ENCODE peak calls at places on chromosomes 2 and 18, in four cellular contexts. One of them, this sample, is unnamed.
A peak's percentile ranks its signal among the peaks of the same experiment; 100 is the strongest.

GRCh38 chr2:219073413-219074129 is 12.8 kb upstream of the IHH start:
- DNase-seq in esophagus muscularis mucosa: no peak
- DNase-seq in GM12865: peak; percentile 68
- DNase-seq in tibial artery: no peak
- DNase-seq in this sample: peak; percentile 70

GRCh38 chr2:233118601-233119000 is 58.5 kb downstream of the INPP5D start:
- DNase-seq in esophagus muscularis mucosa: no peak
- DNase-seq in GM12865: no peak
- DNase-seq in tibial artery: peak; percentile 48
- DNase-seq in this sample: no peak

GRCh38 chr2:84389794-84390193 is 69.3 kb downstream of the SUCLG1 start:
- DNase-seq in esophagus muscularis mucosa: no peak
- DNase-seq in GM12865: no peak
- DNase-seq in tibial artery: no peak
- DNase-seq in this sample: no peak

GRCh38 chr2:231531408-231532188 is 1.4 kb upstream of the NMUR1 start:
- DNase-seq in esophagus muscularis mucosa: no peak
- DNase-seq in GM12865: no peak
- DNase-seq in tibial artery: no peak
- DNase-seq in this sample: no peak

GRCh38 chr2:42840141-42840540 is 47.8 kb upstream of the HAAO start:
- DNase-seq in esophagus muscularis mucosa: no peak
- DNase-seq in GM12865: no peak
- DNase-seq in tibial artery: peak; percentile 35
- DNase-seq in this sample: no peak

GRCh38 chr2:83516503-83516902 is 942.6 kb downstream of the SUCLG1 start:
- DNase-seq in esophagus muscularis mucosa: no peak
- DNase-seq in GM12865: no peak
- DNase-seq in tibial artery: no peak
- DNase-seq in this sample: no peak

GRCh38 chr2:140718999-140719398 is 1411.8 kb downstream of the LRP1B start:
- DNase-seq in esophagus muscularis mucosa: no peak
- DNase-seq in GM12865: no peak
- DNase-seq in tibial artery: no peak
- DNase-seq in this sample: no peak

GRCh38 chr2:72685666-72686065 is 140.2 kb downstream of the EXOC6B start:
- DNase-seq in esophagus muscularis mucosa: no peak
- DNase-seq in GM12865: no peak
- DNase-seq in tibial artery: no peak
- DNase-seq in this sample: no peak

GRCh38 chr2:96423281-96423680 is 81.9 kb downstream of the NEURL3 start:
- DNase-seq in esophagus muscularis mucosa: no peak
- DNase-seq in GM12865: no peak
- DNase-seq in tibial artery: no peak
- DNase-seq in this sample: no peak

GRCh38 chr2:126657146-126657635 is 1.2 kb downstream of the GYPC start:
- DNase-seq in esophagus muscularis mucosa: no peak
- DNase-seq in GM12865: peak; percentile 62
- DNase-seq in tibial artery: peak; percentile 92
- DNase-seq in this sample: peak; percentile 80

GRCh38 chr2:71276311-71277158 is 49.6 kb upstream of the PAIP2B start:
- DNase-seq in esophagus muscularis mucosa: no peak
- DNase-seq in GM12865: peak; percentile 77
- DNase-seq in tibial artery: peak; percentile 92
- DNase-seq in this sample: peak; percentile 90

GRCh38 chr2:132593171-132593570 is 76.8 kb downstream of the LYPD1 start:
- DNase-seq in esophagus muscularis mucosa: peak; percentile 82
- DNase-seq in GM12865: no peak
- DNase-seq in tibial artery: no peak
- DNase-seq in this sample: no peak

GRCh38 chr2:128661955-128662564 is 343.4 kb upstream of the HS6ST1 start:
- DNase-seq in esophagus muscularis mucosa: peak; percentile 53
- DNase-seq in GM12865: no peak
- DNase-seq in tibial artery: no peak
- DNase-seq in this sample: no peak

GRCh38 chr2:191020742-191021381 is 6.9 kb upstream of the STAT1 start:
- DNase-seq in esophagus muscularis mucosa: no peak
- DNase-seq in GM12865: peak; percentile 85
- DNase-seq in tibial artery: peak; percentile 66
- DNase-seq in this sample: peak; percentile 81

GRCh38 chr2:131064589-131065232 is 28.5 kb downstream of the FAM168B start:
- DNase-seq in esophagus muscularis mucosa: no peak
- DNase-seq in GM12865: no peak
- DNase-seq in tibial artery: no peak
- DNase-seq in this sample: no peak

GRCh38 chr2:31962757-31963361 is 47.9 kb downstream of the MEMO1 start:
- DNase-seq in esophagus muscularis mucosa: no peak
- DNase-seq in GM12865: peak; percentile 45
- DNase-seq in tibial artery: no peak
- DNase-seq in this sample: no peak

GRCh38 chr2:61855178-61855523 is 1.3 kb upstream of the FAM161A start:
- DNase-seq in esophagus muscularis mucosa: no peak
- DNase-seq in GM12865: no peak
- DNase-seq in tibial artery: no peak
- DNase-seq in this sample: no peak

GRCh38 chr2:24521162-24521857 is 30.3 kb downstream of the NCOA1 start:
- DNase-seq in esophagus muscularis mucosa: no peak
- DNase-seq in GM12865: no peak
- DNase-seq in tibial artery: no peak
- DNase-seq in this sample: no peak

GRCh38 chr2:108980076-108980475 is 8.9 kb downstream of the EDAR start:
- DNase-seq in esophagus muscularis mucosa: no peak
- DNase-seq in GM12865: no peak
- DNase-seq in tibial artery: no peak
- DNase-seq in this sample: no peak

GRCh38 chr2:196241175-196241574 is 69.8 kb upstream of the STK17B start:
- DNase-seq in esophagus muscularis mucosa: no peak
- DNase-seq in GM12865: no peak
- DNase-seq in tibial artery: no peak
- DNase-seq in this sample: no peak

GRCh38 chr2:196244516-196244915 is 73.1 kb upstream of the STK17B start:
- DNase-seq in esophagus muscularis mucosa: no peak
- DNase-seq in GM12865: no peak
- DNase-seq in tibial artery: no peak
- DNase-seq in this sample: no peak

GRCh38 chr2:196239622-196240587 is 68.5 kb upstream of the STK17B start:
- DNase-seq in esophagus muscularis mucosa: no peak
- DNase-seq in GM12865: peak; percentile 92
- DNase-seq in tibial artery: peak; percentile 80
- DNase-seq in this sample: peak; percentile 96

GRCh38 chr2:196244966-196245365 is 73.6 kb upstream of the STK17B start:
- DNase-seq in esophagus muscularis mucosa: no peak
- DNase-seq in GM12865: no peak
- DNase-seq in tibial artery: no peak
- DNase-seq in this sample: no peak

GRCh38 chr2:196242131-196242620 is 70.8 kb upstream of the STK17B start:
- DNase-seq in esophagus muscularis mucosa: no peak
- DNase-seq in GM12865: peak; percentile 78
- DNase-seq in tibial artery: no peak
- DNase-seq in this sample: peak; percentile 82
- H3K4me3 ChIP-seq in esophagus muscularis mucosa: no peak overlapping the region
- H3K4me3 ChIP-seq in GM12865: no peak overlapping the region
- H3K4me3 ChIP-seq in tibial artery: no peak overlapping the region
- H3K4me3 ChIP-seq in this sample: no peak overlapping the region

DNA sequence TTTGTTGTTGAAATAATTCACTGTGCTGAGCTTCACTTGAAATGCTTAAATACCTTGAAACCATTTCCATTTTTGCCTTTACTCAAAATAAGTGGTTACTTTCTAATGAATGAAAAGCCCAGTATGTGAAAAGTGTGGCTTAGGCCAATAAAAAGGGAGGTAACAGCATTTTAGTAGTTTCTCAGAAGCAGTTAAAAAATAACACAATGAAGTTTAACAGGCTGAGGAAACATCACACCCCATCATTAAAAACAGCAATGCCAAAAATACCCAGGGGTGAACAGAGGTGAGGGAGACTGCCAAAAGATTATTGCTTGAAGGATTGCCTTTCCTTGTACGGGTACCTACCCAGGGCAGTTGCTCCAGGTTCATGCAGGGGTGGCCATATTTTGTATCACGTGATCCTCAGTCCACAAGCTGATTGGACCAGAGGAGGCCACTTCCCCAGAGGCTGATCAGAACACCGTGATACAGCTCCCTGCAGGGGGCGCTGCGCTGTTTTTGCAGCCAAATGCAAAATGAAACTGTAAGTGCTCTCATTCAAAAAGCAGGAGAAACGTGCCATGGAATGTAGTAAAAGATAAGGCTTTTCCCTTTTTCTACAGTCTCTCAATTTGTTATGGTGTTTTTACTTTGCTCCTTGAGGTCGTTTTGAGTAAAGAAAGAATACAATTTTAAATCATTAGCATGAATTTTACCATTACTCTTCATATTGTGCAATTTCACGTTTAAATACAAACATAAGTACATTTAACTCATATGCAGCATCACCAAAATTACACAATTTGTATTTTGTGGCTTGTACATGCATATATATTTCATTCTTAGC is 70.2 kb upstream of the SH3BP4 start:
- DNase-seq in esophagus muscularis mucosa: no peak
- DNase-seq in GM12865: peak; percentile 42
- DNase-seq in tibial artery: peak; percentile 89
- DNase-seq in this sample: peak; percentile 15
- H3K4me3 ChIP-seq in esophagus muscularis mucosa: peak overlapping the region; percentile 27
- H3K4me3 ChIP-seq in GM12865: no peak overlapping the region
- H3K4me3 ChIP-seq in tibial artery: no peak overlapping the region
- H3K4me3 ChIP-seq in this sample: no peak overlapping the region

GRCh38 chr2:143259368-143259958 is 130.2 kb downstream of the ARHGAP15 start:
- DNase-seq in esophagus muscularis mucosa: no peak
- DNase-seq in GM12865: peak; percentile 76
- DNase-seq in tibial artery: peak; percentile 72
- DNase-seq in this sample: peak; percentile 68
- H3K4me3 ChIP-seq in esophagus muscularis mucosa: no peak overlapping the region
- H3K4me3 ChIP-seq in GM12865: no peak overlapping the region
- H3K4me3 ChIP-seq in tibial artery: no peak overlapping the region
- H3K4me3 ChIP-seq in this sample: no peak overlapping the region

GRCh38 chr2:112149194-112149593 is 11.0 kb downstream of the FBLN7 start:
- DNase-seq in esophagus muscularis mucosa: peak; percentile 85
- DNase-seq in GM12865: no peak
- DNase-seq in tibial artery: peak; percentile 61
- DNase-seq in this sample: no peak

GRCh38 chr2:112144966-112145365 is 6.8 kb downstream of the FBLN7 start:
- DNase-seq in esophagus muscularis mucosa: no peak
- DNase-seq in GM12865: no peak
- DNase-seq in tibial artery: no peak
- DNase-seq in this sample: no peak

GRCh38 chr2:112147796-112148195 is 9.6 kb downstream of the FBLN7 start:
- DNase-seq in esophagus muscularis mucosa: no peak
- DNase-seq in GM12865: no peak
- DNase-seq in tibial artery: peak; percentile 31
- DNase-seq in this sample: no peak

GRCh38 chr2:112148477-112148876 is 10.3 kb downstream of the FBLN7 start:
- DNase-seq in esophagus muscularis mucosa: peak; percentile 78
- DNase-seq in GM12865: no peak
- DNase-seq in tibial artery: peak; percentile 34
- DNase-seq in this sample: no peak

GRCh38 chr2:112147382-112147781 is 9.2 kb downstream of the FBLN7 start:
- DNase-seq in esophagus muscularis mucosa: no peak
- DNase-seq in GM12865: no peak
- DNase-seq in tibial artery: peak; percentile 62
- DNase-seq in this sample: no peak
- H3K4me3 ChIP-seq in esophagus muscularis mucosa: no peak overlapping the region
- H3K4me3 ChIP-seq in GM12865: no peak overlapping the region
- H3K4me3 ChIP-seq in tibial artery: no peak overlapping the region
- H3K4me3 ChIP-seq in this sample: no peak overlapping the region

GRCh38 chr2:68057658-68058396 is 5.0 kb downstream of the C1D start:
- DNase-seq in esophagus muscularis mucosa: no peak
- DNase-seq in GM12865: no peak
- DNase-seq in tibial artery: no peak
- DNase-seq in this sample: no peak

GRCh38 chr2:68062680-68063387 is at the start of gene C1D:
- DNase-seq in esophagus muscularis mucosa: peak; percentile 99
- DNase-seq in GM12865: peak; percentile 92
- DNase-seq in tibial artery: peak; percentile 96
- DNase-seq in this sample: peak; percentile 76

GRCh38 chr2:68060652-68061051 is 2.2 kb downstream of the C1D start:
- DNase-seq in esophagus muscularis mucosa: no peak
- DNase-seq in GM12865: no peak
- DNase-seq in tibial artery: no peak
- DNase-seq in this sample: no peak

DNA sequence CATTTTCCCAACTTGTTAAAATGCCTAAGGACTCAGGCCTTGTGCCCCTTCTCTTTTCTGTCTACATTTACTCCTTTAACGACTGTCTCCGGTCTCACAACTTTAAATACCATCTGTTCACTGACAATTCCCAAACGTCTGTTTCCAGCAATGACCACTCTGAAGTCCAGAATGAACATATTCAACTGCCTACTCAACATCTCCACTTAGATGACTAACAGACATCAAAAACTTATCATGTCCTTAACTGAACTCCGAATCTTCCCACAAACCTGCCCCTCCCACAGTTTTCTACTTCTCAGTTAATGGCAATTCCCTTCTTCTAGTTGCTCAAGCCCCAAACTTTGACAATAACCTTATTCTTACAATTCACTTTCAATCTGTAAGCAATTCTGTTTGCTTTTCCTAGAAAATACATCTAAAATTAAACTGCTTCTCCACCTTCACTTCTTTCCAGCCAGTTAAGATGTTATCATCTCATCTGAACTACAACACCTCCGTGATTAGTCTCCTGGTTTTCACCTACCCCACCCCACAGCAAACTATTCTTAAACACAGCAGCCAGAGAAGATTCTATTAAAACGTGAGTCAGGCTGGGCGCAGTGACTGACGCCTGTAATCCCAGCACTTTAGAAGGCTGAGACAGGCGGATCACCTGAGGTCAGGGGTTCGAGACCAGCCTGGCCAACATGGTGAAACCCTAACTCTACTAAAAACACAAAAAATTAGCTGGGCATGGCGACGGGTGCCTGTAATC is 2.9 kb downstream of the C1D start:
- DNase-seq in esophagus muscularis mucosa: no peak
- DNase-seq in GM12865: no peak
- DNase-seq in tibial artery: no peak
- DNase-seq in this sample: no peak
- H3K4me3 ChIP-seq in esophagus muscularis mucosa: no peak overlapping the region
- H3K4me3 ChIP-seq in GM12865: no peak overlapping the region
- H3K4me3 ChIP-seq in tibial artery: no peak overlapping the region
- H3K4me3 ChIP-seq in this sample: no peak overlapping the region

GRCh38 chr18:37482433-37482832 is 83.2 kb downstream of the CELF4 start:
- DNase-seq in esophagus muscularis mucosa: no peak
- DNase-seq in GM12865: no peak
- DNase-seq in tibial artery: no peak
- DNase-seq in this sample: no peak

GRCh38 chr18:37481491-37481890 is 84.1 kb downstream of the CELF4 start:
- DNase-seq in esophagus muscularis mucosa: no peak
- DNase-seq in GM12865: no peak
- DNase-seq in tibial artery: no peak
- DNase-seq in this sample: no peak

GRCh38 chr18:37484893-37485834 is 80.4 kb downstream of the CELF4 start:
- DNase-seq in esophagus muscularis mucosa: no peak
- DNase-seq in GM12865: peak; percentile 4
- DNase-seq in tibial artery: no peak
- DNase-seq in this sample: peak; percentile 20

GRCh38 chr18:37483984-37484892 is 81.4 kb downstream of the CELF4 start:
- DNase-seq in esophagus muscularis mucosa: no peak
- DNase-seq in GM12865: no peak
- DNase-seq in tibial artery: no peak
- DNase-seq in this sample: no peak

GRCh38 chr18:37483221-37483971 is 82.2 kb downstream of the CELF4 start:
- DNase-seq in esophagus muscularis mucosa: no peak
- DNase-seq in GM12865: peak; percentile 4
- DNase-seq in tibial artery: no peak
- DNase-seq in this sample: no peak
- H3K4me3 ChIP-seq in esophagus muscularis mucosa: no peak overlapping the region
- H3K4me3 ChIP-seq in GM12865: no peak overlapping the region
- H3K4me3 ChIP-seq in tibial artery: no peak overlapping the region
- H3K4me3 ChIP-seq in this sample: no peak overlapping the region